ENCODE peak calls at places on chromosome 9, in ten cellular contexts. Y is C1 segment of cervical spinal cord; L is Kasumi-1; G is psoas muscle; E is amniotic epithelial cell; C is stimulated activated CD8-positive, alpha-beta memory T cell treated with anti-CD3 and anti-CD28 coated beads, Interleukin-4, amount 100 ng/mL, for 1 hour; J is activated gamma-delta T cell treated with Interleukin-2 at 50 U/mL for 16 hours; Z is osteocyte; Q is stimulated activated CD4-positive, alpha-beta T cell treated with anti-CD3 and anti-CD28 coated beads, Interleukin-2, amount 100 ng/mL, for 48 hours; D is AG08395. U is an unnamed sample.

GRCh38 chr9:86507119-86507731 is 153.0 kb upstream of the TUT7 start:
- DNase-seq in C (no peak), G (no peak), D (no peak), E (no peak), Y (no peak), L (no peak), Z (no peak), J (no peak), Q (no peak), U (no peak)

GRCh38 chr9:136544549-136545064 is 1.2 kb downstream of the NOTCH1 start:
- DNase-seq in C (no peak), Q (no peak), E (no peak), G (peak), D (peak), Z (no peak), L (no peak), Y (peak), J (peak), U (no peak)

GRCh38 chr9:14347408-14348224 is 33.7 kb upstream of the NFIB start:
- DNase-seq in E (no peak), L (no peak), C (no peak), G (peak), Y (no peak), Q (no peak), D (no peak), Z (peak), J (no peak), U (no peak)

GRCh38 chr9:132000659-132001058 is 79.0 kb downstream of the MED27 start:
- DNase-seq in L (no peak), C (no peak), G (no peak), E (no peak), J (no peak), D (no peak), Y (no peak), Q (no peak), Z (no peak), U (no peak)

GRCh38 chr9:34413229-34413852 is 36.6 kb upstream of the MYORG start:
- DNase-seq in Z (no peak), E (peak), Y (no peak), G (peak), C (no peak), J (no peak), D (peak), Q (peak), L (peak), U (no peak)

GRCh38 chr9:129549139-129549538 is 71.8 kb downstream of the C9orf50 start:
- DNase-seq in G (no peak), D (no peak), L (no peak), Q (no peak), E (no peak), C (no peak), Z (no peak), J (no peak), Y (no peak), U (no peak)

GRCh38 chr9:130443840-130444492 is 795 bp upstream of the ASS1 start:
- DNase-seq in Y (no peak), G (peak), C (no peak), J (no peak), L (no peak), D (no peak), Q (no peak), Z (no peak), E (no peak), U (no peak)

GRCh38 chr9:99445377-99445891 is 223.4 kb downstream of the SEC61B start:
- DNase-seq in L (no peak), Y (no peak), D (peak), E (peak), G (peak), Q (no peak), C (no peak), Z (no peak), J (no peak), U (peak)

GRCh38 chr9:133130721-133131244 is 9.7 kb upstream of the RALGDS start:
- DNase-seq in Q (no peak), J (peak), C (no peak), G (no peak), D (no peak), Z (no peak), E (no peak), Y (no peak), L (no peak), U (no peak)

GRCh38 chr9:105557804-105558610 is at the start of gene FKTN:
- DNase-seq in Z (peak), D (peak), G (peak), E (peak), Q (peak), Y (peak), L (peak), J (peak), C (peak), U (peak)

GRCh38 chr9:89675403-89675771 is 70.6 kb downstream of the GADD45G start:
- DNase-seq in D (no peak), Y (peak), J (no peak), C (no peak), L (no peak), Q (no peak), Z (no peak), E (no peak), G (peak), U (no peak)

GRCh38 chr9:131635285-131635684 is 90.0 kb downstream of the PRRT1B start:
- DNase-seq in G (peak), C (peak), J (peak), Z (no peak), E (peak), Q (peak), Y (peak), D (peak), L (peak), U (peak)

GRCh38 chr9:5784526-5785315 is 48.2 kb downstream of the ERMP1 start:
- DNase-seq in Z (no peak), Q (no peak), Y (no peak), L (no peak), C (no peak), E (peak), D (no peak), G (no peak), J (no peak), U (no peak)

GRCh38 chr9:127183814-127184582 is 61.6 kb upstream of the ANGPTL2 start:
- DNase-seq in E (peak), D (peak), L (no peak), J (no peak), Q (no peak), Z (no peak), Y (peak), G (no peak), C (no peak), U (peak)

GRCh38 chr9:122940603-122941559 is at the start of gene RABGAP1:
- DNase-seq in G (peak), D (peak), E (peak), Z (peak), L (peak), Q (peak), C (peak), J (peak), Y (peak), U (peak)

GRCh38 chr9:83569326-83569725 is 31.1 kb upstream of the FRMD3 start:
- DNase-seq in Y (no peak), Z (no peak), C (no peak), Q (no peak), D (no peak), J (no peak), L (peak), E (no peak), G (no peak), U (no peak)

GRCh38 chr9:100101608-100102007 is 2.6 kb downstream of the INVS start:
- DNase-seq in G (no peak), Y (no peak), J (no peak), Q (no peak), Z (no peak), D (no peak), L (no peak), C (no peak), E (no peak), U (no peak)

GRCh38 chr9:92044945-92045344 is 70.3 kb downstream of the SPTLC1 start:
- DNase-seq in C (no peak), G (no peak), Q (no peak), L (no peak), Z (no peak), Y (no peak), J (no peak), D (no peak), E (no peak), U (no peak)

GRCh38 chr9:136950656-136951030 is 1.4 kb upstream of the LCN12 start:
- DNase-seq in L (no peak), G (peak), Z (no peak), Y (no peak), C (no peak), D (no peak), E (no peak), Q (no peak), J (no peak), U (no peak)